ENCODE peak calls at places on chromosomes 12 and 14, in nine cellular contexts. G is right atrium auricular region; H is SK-N-SH; Y is CD4-positive, alpha-beta T cell; L is brain microvascular endothelial cell; S is stomach; J is psoas muscle; O is ascending aorta; X is GM23338. B is an unnamed sample.

GRCh38 chr12:117528538-117528937 is 167.1 kb upstream of the NOS1 start:
- DNase-seq in Y (no peak), J (no peak), H (no peak), S (no peak), X (no peak), O (no peak), G (no peak), L (no peak), B (no peak)

GRCh38 chr12:22935090-22935489 is 310.1 kb downstream of the ETNK1 start:
- DNase-seq in L (peak; percentile 70), G (no peak), S (no peak), O (no peak), J (no peak), Y (no peak), H (no peak), X (peak; percentile 40), B (no peak)

GRCh38 chr12:54750-55535 is 11.6 kb upstream of the IQSEC3 start:
- DNase-seq in G (no peak), S (no peak), H (no peak), X (peak; percentile 43), L (no peak), J (no peak), O (no peak), Y (no peak), B (no peak)

GRCh38 chr12:113239288-113239771 is 18.1 kb downstream of the TPCN1 start:
- DNase-seq in Y (no peak), J (peak; percentile 70), G (no peak), O (peak; percentile 81), H (no peak), X (no peak), S (no peak), L (no peak), B (no peak)

GRCh38 chr12:2662524-2662923 is 132.2 kb upstream of the FKBP4 start:
- DNase-seq in L (no peak), H (no peak), J (no peak), X (no peak), Y (no peak), S (no peak), G (no peak), O (no peak), B (no peak)

GRCh38 chr12:55738113-55739024 is 4.6 kb upstream of the GDF11 start:
- DNase-seq in X (peak; percentile 98), O (peak; percentile 93), L (peak; percentile 79), H (peak; percentile 78), S (peak; percentile 68), Y (peak; percentile 76), J (peak; percentile 77), G (peak; percentile 88), B (no peak)

GRCh38 chr12:87425942-87426554 is 603.2 kb downstream of the C12orf50 start:
- DNase-seq in G (no peak), J (no peak), S (no peak), X (peak; percentile 2), L (no peak), O (no peak), H (no peak), Y (no peak), B (no peak)

GRCh38 chr12:120367252-120367923 is 1.6 kb downstream of the MSI1 start:
- DNase-seq in O (no peak), L (no peak), J (no peak), S (no peak), H (peak; percentile 70), Y (no peak), X (peak; percentile 85), G (no peak), B (no peak)

GRCh38 chr12:22406622-22407021 is 72.1 kb upstream of the ST8SIA1 start:
- DNase-seq in G (no peak), O (no peak), X (no peak), L (no peak), S (no peak), J (no peak), Y (no peak), H (no peak), B (no peak)

GRCh38 chr12:45671254-45671653 is 58.3 kb upstream of the ARID2 start:
- DNase-seq in L (peak; percentile 50), X (no peak), O (no peak), J (no peak), Y (no peak), H (no peak), G (no peak), S (no peak), B (peak; percentile 21)

GRCh38 chr14:54488318-54488645 is 498 bp downstream of the GMFB start:
- DNase-seq in X (peak; percentile 84), J (no peak), L (no peak), G (no peak), S (no peak), H (no peak), O (no peak), Y (no peak), B (no peak)

GRCh38 chr12:93902736-93903562 is 225.8 kb downstream of the CRADD start:
- DNase-seq in H (no peak), Y (no peak), S (no peak), J (no peak), L (no peak), O (no peak), X (no peak), G (no peak), B (no peak)

GRCh38 chr14:61620130-61620946 is 75.0 kb upstream of the HIF1A start:
- DNase-seq in J (no peak), G (no peak), S (no peak), O (no peak), X (no peak), H (no peak), L (peak; percentile 57), Y (no peak), B (peak; percentile 57)

GRCh38 chr12:113021500-113021899 is 35.0 kb upstream of the DTX1 start:
- DNase-seq in G (no peak), J (no peak), O (no peak), H (no peak), S (no peak), Y (no peak), L (no peak), X (no peak), B (no peak)

GRCh38 chr14:34794217-34794616 is 79.8 kb upstream of the CFL2 start:
- DNase-seq in J (no peak), X (no peak), S (no peak), G (no peak), H (no peak), O (no peak), L (no peak), Y (no peak), B (no peak)

GRCh38 chr12:4269279-4269991 is 4.1 kb upstream of the CCND2 start:
- DNase-seq in Y (peak; percentile 88), J (peak; percentile 84), H (peak; percentile 70), S (peak; percentile 68), L (peak; percentile 34), G (peak; percentile 81), O (peak; percentile 92), X (peak; percentile 96), B (no peak)

GRCh38 chr12:30914986-30915591 is 11.5 kb upstream of the TSPAN11 start:
- DNase-seq in J (no peak), H (no peak), G (no peak), X (no peak), L (no peak), O (no peak), Y (no peak), S (no peak), B (no peak)
- H3K27ac ChIP-seq in J (no peak overlapping the region), H (no peak overlapping the region), G (no peak overlapping the region), X (no peak overlapping the region), L (no peak overlapping the region), O (no peak overlapping the region), Y (no peak overlapping the region), S (no peak overlapping the region), B (no peak overlapping the region)

GRCh38 chr14:105216490-105217247 is 31.7 kb upstream of the BTBD6 start:
- DNase-seq in H (no peak), X (no peak), G (no peak), J (no peak), L (no peak), S (no peak), Y (no peak), O (no peak), B (no peak)

GRCh38 chr14:105217764-105218163 is 30.6 kb upstream of the BTBD6 start:
- DNase-seq in X (no peak), G (no peak), S (no peak), H (no peak), Y (no peak), L (no peak), J (no peak), O (no peak), B (no peak)

GRCh38 chr14:105219753-105220152 is 28.6 kb upstream of the BTBD6 start:
- DNase-seq in S (no peak), J (no peak), X (no peak), L (no peak), O (no peak), Y (no peak), G (no peak), H (no peak), B (no peak)

GRCh38 chr14:105219043-105219612 is 29.2 kb upstream of the BTBD6 start:
- DNase-seq in S (no peak), J (no peak), X (no peak), L (no peak), H (no peak), G (no peak), Y (no peak), O (no peak), B (no peak)

GRCh38 chr14:105218611-105219010 is 29.7 kb upstream of the BTBD6 start:
- DNase-seq in Y (no peak), S (no peak), G (no peak), J (no peak), O (no peak), X (no peak), H (no peak), L (no peak), B (no peak)
- TF ChIP-seq CTCF in Y (no peak), S (no peak), G (no peak), J (no peak), O (no peak), X (no peak), H (no peak), L (no peak), B (no peak)

DNA sequence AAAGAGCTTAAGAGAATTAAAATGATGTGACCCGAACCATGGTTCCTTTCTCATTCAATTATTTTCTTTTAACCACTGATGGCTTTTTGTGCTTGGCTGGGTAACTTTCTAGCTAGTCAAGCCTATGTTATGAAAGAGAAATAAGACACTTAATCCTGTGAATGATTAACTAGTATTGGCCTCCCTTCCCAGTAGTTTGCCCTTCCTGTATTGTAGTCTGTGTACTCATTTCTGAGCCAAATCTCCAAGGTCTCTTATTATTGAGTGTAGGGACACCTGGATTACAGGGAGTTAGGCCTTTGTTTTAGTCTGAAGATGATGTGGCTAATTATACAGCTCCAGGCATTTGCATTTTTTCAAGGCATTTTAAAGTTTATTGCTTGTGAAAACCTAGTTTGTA is 353.1 kb downstream of the RAD51B start:
- DNase-seq in G (no peak), O (no peak), S (no peak), H (no peak), X (no peak), J (no peak), L (no peak), Y (no peak), B (no peak)
- H3K27ac ChIP-seq in G (no peak overlapping the region), O (no peak overlapping the region), S (peak overlapping the region; percentile 79), H (peak overlapping the region; percentile 18), X (no peak overlapping the region), J (no peak overlapping the region), L (no peak overlapping the region), Y (no peak overlapping the region), B (no peak overlapping the region)

GRCh38 chr12:103397536-103397935 is 98.2 kb downstream of the C12orf42 start:
- DNase-seq in S (no peak), X (no peak), O (no peak), J (no peak), G (no peak), Y (no peak), H (no peak), L (no peak), B (no peak)

GRCh38 chr12:103399986-103400385 is 95.8 kb downstream of the C12orf42 start:
- DNase-seq in S (no peak), O (no peak), G (no peak), J (no peak), X (no peak), Y (no peak), H (no peak), L (no peak), B (no peak)

GRCh38 chr12:103401421-103401820 is 94.3 kb downstream of the C12orf42 start:
- DNase-seq in X (peak; percentile 27), Y (no peak), G (no peak), S (no peak), L (no peak), J (no peak), O (no peak), H (no peak), B (no peak)
- TF ChIP-seq CTCF in X (peak; percentile 59), Y (no peak), G (no peak), S (no peak), L (no peak), J (no peak), O (no peak), H (no peak), B (no peak)